ENCODE peak calls at places on chromosomes 13 and 19, in six cellular contexts. R is smooth muscle cell of the brain vasculature; X is central memory CD4-positive, alpha-beta T cell; P is activated CD8-positive, alpha-beta memory T cell treated with anti-CD3 and anti-CD28 coated beads for 1 hour; W is breast epithelium; C is effector CD4-positive, alpha-beta T cell. N is an unnamed sample.

GRCh38 chr13:60174113-60174512 is 10.4 kb upstream of the DIAPH3 start:
- DNase-seq in X (no peak), P (no peak), C (no peak), R (no peak), W (no peak), N (no peak)

GRCh38 chr13:36453518-36453917 is 21.2 kb downstream of the CCNA1 start:
- DNase-seq in X (no peak), P (no peak), W (no peak), R (no peak), C (no peak), N (peak; percentile 39)

GRCh38 chr13:33138441-33138840 is 122.2 kb downstream of the KL start:
- DNase-seq in R (no peak), P (no peak), X (no peak), W (no peak), C (no peak), N (no peak)

GRCh38 chr19:45231891-45232290 is 13.3 kb downstream of the EXOC3L2 start:
- DNase-seq in C (no peak), P (no peak), X (no peak), R (no peak), W (no peak), N (no peak)

GRCh38 chr19:1856345-1856697 is 7.1 kb downstream of the KLF16 start:
- DNase-seq in X (no peak), C (no peak), P (no peak), R (no peak), W (no peak), N (no peak)

GRCh38 chr13:111665691-111666095 is 345.3 kb downstream of the TEX29 start:
- DNase-seq in R (no peak), W (no peak), X (no peak), P (no peak), C (no peak), N (no peak)

GRCh38 chr13:32427852-32428580 is at the start of gene N4BP2L1:
- DNase-seq in P (peak; percentile 68), X (peak; percentile 81), R (no peak), W (peak; percentile 83), C (peak; percentile 79), N (peak; percentile 65)

GRCh38 chr19:42468273-42468796 is 25.6 kb upstream of the CXCL17 start:
- DNase-seq in C (no peak), W (no peak), X (no peak), P (no peak), R (peak; percentile 43), N (no peak)

GRCh38 chr19:52307275-52307674 is 10.3 kb downstream of the ZNF480 start:
- DNase-seq in C (no peak), W (no peak), R (no peak), X (no peak), P (no peak), N (no peak)

GRCh38 chr19:33152178-33152577 is 20.3 kb downstream of the WDR88 start:
- DNase-seq in W (no peak), P (no peak), R (no peak), X (no peak), C (no peak), N (no peak)

GRCh38 chr19:4521170-4521887 is 3.0 kb upstream of the PLIN4 start:
- DNase-seq in R (no peak), X (no peak), W (no peak), C (no peak), P (no peak), N (no peak)

GRCh38 chr19:46748325-46749109 is 2.3 kb upstream of the STRN4 start:
- DNase-seq in R (no peak), P (peak; percentile 45), W (no peak), X (peak; percentile 57), C (peak; percentile 73), N (peak; percentile 73)

GRCh38 chr13:99178636-99179035 is 22.0 kb upstream of the UBAC2 start:
- DNase-seq in R (no peak), P (no peak), X (peak; percentile 29), C (no peak), W (no peak), N (no peak)

GRCh38 chr19:3178973-3179738 is 587 bp downstream of the S1PR4 start:
- DNase-seq in X (no peak), W (no peak), C (no peak), R (no peak), P (no peak), N (no peak)

GRCh38 chr13:101398191-101398590 is 18.1 kb downstream of the NALCN start:
- DNase-seq in R (no peak), W (no peak), C (no peak), P (no peak), X (no peak), N (no peak)

GRCh38 chr19:55079400-55080038 is 3.9 kb downstream of the EPS8L1 start:
- DNase-seq in W (no peak), P (no peak), R (no peak), C (no peak), X (no peak), N (no peak)

GRCh38 chr19:1644070-1644469 is 8.3 kb downstream of the TCF3 start:
- DNase-seq in P (no peak), R (no peak), C (no peak), X (no peak), W (no peak), N (no peak)